ENCODE peak calls at places on chromosomes 1 and 21, in five cellular contexts. One of them, this sample, is unnamed.

GRCh38 chr1:209884249-209884648 is 53.8 kb upstream of the SYT14 start:
- DNase-seq in MV-4-11: peak
- DNase-seq in NCI-H1105 treated with DMSO at 0.1 percent for 48 hours: no peak
- DNase-seq in tibial nerve: no peak
- DNase-seq in stimulated activated CD4-positive, alpha-beta T cell treated with anti-CD3 and anti-CD28 coated beads, Interleukin-1b, Interleukin-23, amount 100 ng/mL, for 48 hours: no peak
- DNase-seq in this sample: no peak

GRCh38 chr1:235199441-235199840 is 38.4 kb upstream of the RBM34 start:
- DNase-seq in NCI-H1105 treated with DMSO at 0.1 percent for 48 hours: no peak
- DNase-seq in stimulated activated CD4-positive, alpha-beta T cell treated with anti-CD3 and anti-CD28 coated beads, Interleukin-1b, Interleukin-23, amount 100 ng/mL, for 48 hours: no peak
- DNase-seq in MV-4-11: peak
- DNase-seq in tibial nerve: no peak
- DNase-seq in this sample: no peak

GRCh38 chr1:33429846-33430750 is 797 bp downstream of the PHC2 start:
- DNase-seq in tibial nerve: no peak
- DNase-seq in MV-4-11: no peak
- DNase-seq in NCI-H1105 treated with DMSO at 0.1 percent for 48 hours: peak
- DNase-seq in stimulated activated CD4-positive, alpha-beta T cell treated with anti-CD3 and anti-CD28 coated beads, Interleukin-1b, Interleukin-23, amount 100 ng/mL, for 48 hours: no peak
- DNase-seq in this sample: no peak

GRCh38 chr1:48016526-48016925 is 19.3 kb upstream of the TRABD2B start:
- DNase-seq in MV-4-11: no peak
- DNase-seq in tibial nerve: no peak
- DNase-seq in NCI-H1105 treated with DMSO at 0.1 percent for 48 hours: no peak
- DNase-seq in stimulated activated CD4-positive, alpha-beta T cell treated with anti-CD3 and anti-CD28 coated beads, Interleukin-1b, Interleukin-23, amount 100 ng/mL, for 48 hours: no peak
- DNase-seq in this sample: no peak

GRCh38 chr1:112172294-112172882 is 182.9 kb upstream of the KCND3 start:
- DNase-seq in MV-4-11: peak
- DNase-seq in stimulated activated CD4-positive, alpha-beta T cell treated with anti-CD3 and anti-CD28 coated beads, Interleukin-1b, Interleukin-23, amount 100 ng/mL, for 48 hours: no peak
- DNase-seq in tibial nerve: peak
- DNase-seq in NCI-H1105 treated with DMSO at 0.1 percent for 48 hours: no peak
- DNase-seq in this sample: no peak

GRCh38 chr1:35603941-35604340 is 30.8 kb downstream of the TFAP2E start:
- DNase-seq in NCI-H1105 treated with DMSO at 0.1 percent for 48 hours: no peak
- DNase-seq in stimulated activated CD4-positive, alpha-beta T cell treated with anti-CD3 and anti-CD28 coated beads, Interleukin-1b, Interleukin-23, amount 100 ng/mL, for 48 hours: no peak
- DNase-seq in tibial nerve: no peak
- DNase-seq in MV-4-11: no peak
- DNase-seq in this sample: no peak

GRCh38 chr1:240099748-240100147 is 8.1 kb downstream of the FMN2 start:
- DNase-seq in NCI-H1105 treated with DMSO at 0.1 percent for 48 hours: no peak
- DNase-seq in MV-4-11: no peak
- DNase-seq in tibial nerve: no peak
- DNase-seq in stimulated activated CD4-positive, alpha-beta T cell treated with anti-CD3 and anti-CD28 coated beads, Interleukin-1b, Interleukin-23, amount 100 ng/mL, for 48 hours: no peak
- DNase-seq in this sample: no peak

GRCh38 chr1:187114788-187115187 is 286.0 kb downstream of the PLA2G4A start:
- DNase-seq in tibial nerve: no peak
- DNase-seq in MV-4-11: no peak
- DNase-seq in stimulated activated CD4-positive, alpha-beta T cell treated with anti-CD3 and anti-CD28 coated beads, Interleukin-1b, Interleukin-23, amount 100 ng/mL, for 48 hours: no peak
- DNase-seq in NCI-H1105 treated with DMSO at 0.1 percent for 48 hours: no peak
- DNase-seq in this sample: no peak

GRCh38 chr1:91872560-91873081 is 13.3 kb downstream of the TGFBR3 start:
- DNase-seq in NCI-H1105 treated with DMSO at 0.1 percent for 48 hours: peak
- DNase-seq in MV-4-11: no peak
- DNase-seq in stimulated activated CD4-positive, alpha-beta T cell treated with anti-CD3 and anti-CD28 coated beads, Interleukin-1b, Interleukin-23, amount 100 ng/mL, for 48 hours: peak
- DNase-seq in tibial nerve: no peak
- DNase-seq in this sample: no peak

GRCh38 chr1:6423321-6423999 is 1.1 kb upstream of the ESPN start:
- DNase-seq in stimulated activated CD4-positive, alpha-beta T cell treated with anti-CD3 and anti-CD28 coated beads, Interleukin-1b, Interleukin-23, amount 100 ng/mL, for 48 hours: peak
- DNase-seq in tibial nerve: no peak
- DNase-seq in MV-4-11: no peak
- DNase-seq in NCI-H1105 treated with DMSO at 0.1 percent for 48 hours: peak
- DNase-seq in this sample: peak

GRCh38 chr1:36752891-36753361 is 270.2 kb upstream of the CSF3R start:
- DNase-seq in MV-4-11: no peak
- DNase-seq in tibial nerve: no peak
- DNase-seq in NCI-H1105 treated with DMSO at 0.1 percent for 48 hours: no peak
- DNase-seq in stimulated activated CD4-positive, alpha-beta T cell treated with anti-CD3 and anti-CD28 coated beads, Interleukin-1b, Interleukin-23, amount 100 ng/mL, for 48 hours: no peak
- DNase-seq in this sample: no peak

GRCh38 chr1:19737413-19737812 is 62.3 kb downstream of the TMCO4 start:
- DNase-seq in NCI-H1105 treated with DMSO at 0.1 percent for 48 hours: no peak
- DNase-seq in stimulated activated CD4-positive, alpha-beta T cell treated with anti-CD3 and anti-CD28 coated beads, Interleukin-1b, Interleukin-23, amount 100 ng/mL, for 48 hours: no peak
- DNase-seq in MV-4-11: no peak
- DNase-seq in tibial nerve: no peak
- DNase-seq in this sample: no peak

GRCh38 chr1:231534703-231535159 is 6.3 kb downstream of the TSNAX start:
- DNase-seq in tibial nerve: no peak
- DNase-seq in stimulated activated CD4-positive, alpha-beta T cell treated with anti-CD3 and anti-CD28 coated beads, Interleukin-1b, Interleukin-23, amount 100 ng/mL, for 48 hours: no peak
- DNase-seq in MV-4-11: no peak
- DNase-seq in NCI-H1105 treated with DMSO at 0.1 percent for 48 hours: no peak
- DNase-seq in this sample: no peak

GRCh38 chr1:116409751-116410182 is 36.7 kb downstream of the ATP1A1 start:
- DNase-seq in stimulated activated CD4-positive, alpha-beta T cell treated with anti-CD3 and anti-CD28 coated beads, Interleukin-1b, Interleukin-23, amount 100 ng/mL, for 48 hours: no peak
- DNase-seq in MV-4-11: no peak
- DNase-seq in NCI-H1105 treated with DMSO at 0.1 percent for 48 hours: no peak
- DNase-seq in tibial nerve: no peak
- DNase-seq in this sample: no peak

GRCh38 chr1:19165501-19165900 is 44.6 kb downstream of the UBR4 start:
- DNase-seq in tibial nerve: no peak
- DNase-seq in stimulated activated CD4-positive, alpha-beta T cell treated with anti-CD3 and anti-CD28 coated beads, Interleukin-1b, Interleukin-23, amount 100 ng/mL, for 48 hours: no peak
- DNase-seq in MV-4-11: no peak
- DNase-seq in NCI-H1105 treated with DMSO at 0.1 percent for 48 hours: peak
- DNase-seq in this sample: no peak

GRCh38 chr1:73947009-73947408 is 251.0 kb downstream of the LRRIQ3 start:
- DNase-seq in MV-4-11: no peak
- DNase-seq in NCI-H1105 treated with DMSO at 0.1 percent for 48 hours: no peak
- DNase-seq in tibial nerve: no peak
- DNase-seq in stimulated activated CD4-positive, alpha-beta T cell treated with anti-CD3 and anti-CD28 coated beads, Interleukin-1b, Interleukin-23, amount 100 ng/mL, for 48 hours: no peak
- DNase-seq in this sample: no peak

GRCh38 chr1:19384113-19384512 is 72.0 kb downstream of the SLC66A1 start:
- DNase-seq in tibial nerve: no peak
- DNase-seq in stimulated activated CD4-positive, alpha-beta T cell treated with anti-CD3 and anti-CD28 coated beads, Interleukin-1b, Interleukin-23, amount 100 ng/mL, for 48 hours: no peak
- DNase-seq in MV-4-11: no peak
- DNase-seq in NCI-H1105 treated with DMSO at 0.1 percent for 48 hours: peak
- DNase-seq in this sample: no peak

GRCh38 chr1:43302721-43303476 is 2.1 kb downstream of the TIE1 start:
- DNase-seq in MV-4-11: no peak
- DNase-seq in stimulated activated CD4-positive, alpha-beta T cell treated with anti-CD3 and anti-CD28 coated beads, Interleukin-1b, Interleukin-23, amount 100 ng/mL, for 48 hours: no peak
- DNase-seq in NCI-H1105 treated with DMSO at 0.1 percent for 48 hours: no peak
- DNase-seq in tibial nerve: no peak
- DNase-seq in this sample: no peak

GRCh38 chr21:28885853-28886177 is 106.9 kb downstream of the LTN1 start:
- DNase-seq in NCI-H1105 treated with DMSO at 0.1 percent for 48 hours: no peak
- DNase-seq in tibial nerve: no peak
- DNase-seq in stimulated activated CD4-positive, alpha-beta T cell treated with anti-CD3 and anti-CD28 coated beads, Interleukin-1b, Interleukin-23, amount 100 ng/mL, for 48 hours: no peak
- DNase-seq in MV-4-11: no peak
- DNase-seq in this sample: no peak

GRCh38 chr21:42594616-42595280 is 58.7 kb upstream of the PDE9A start:
- DNase-seq in stimulated activated CD4-positive, alpha-beta T cell treated with anti-CD3 and anti-CD28 coated beads, Interleukin-1b, Interleukin-23, amount 100 ng/mL, for 48 hours: no peak
- DNase-seq in MV-4-11: peak
- DNase-seq in NCI-H1105 treated with DMSO at 0.1 percent for 48 hours: no peak
- DNase-seq in tibial nerve: no peak
- DNase-seq in this sample: no peak

GRCh38 chr1:171817511-171818265 is 23.6 kb upstream of the DNM3 start:
- DNase-seq in stimulated activated CD4-positive, alpha-beta T cell treated with anti-CD3 and anti-CD28 coated beads, Interleukin-1b, Interleukin-23, amount 100 ng/mL, for 48 hours: peak
- DNase-seq in NCI-H1105 treated with DMSO at 0.1 percent for 48 hours: no peak
- DNase-seq in MV-4-11: peak
- DNase-seq in tibial nerve: no peak
- DNase-seq in this sample: no peak

GRCh38 chr1:67058242-67058641 is 4.3 kb upstream of the SLC35D1 start:
- DNase-seq in MV-4-11: no peak
- DNase-seq in stimulated activated CD4-positive, alpha-beta T cell treated with anti-CD3 and anti-CD28 coated beads, Interleukin-1b, Interleukin-23, amount 100 ng/mL, for 48 hours: no peak
- DNase-seq in tibial nerve: no peak
- DNase-seq in NCI-H1105 treated with DMSO at 0.1 percent for 48 hours: no peak
- DNase-seq in this sample: peak

GRCh38 chr1:46369542-46370213 is 24.4 kb upstream of the FAAH start:
- DNase-seq in NCI-H1105 treated with DMSO at 0.1 percent for 48 hours: no peak
- DNase-seq in MV-4-11: peak
- DNase-seq in tibial nerve: no peak
- DNase-seq in stimulated activated CD4-positive, alpha-beta T cell treated with anti-CD3 and anti-CD28 coated beads, Interleukin-1b, Interleukin-23, amount 100 ng/mL, for 48 hours: no peak
- DNase-seq in this sample: no peak

GRCh38 chr1:232765536-232765935 is 39.7 kb upstream of the MAP10 start:
- DNase-seq in NCI-H1105 treated with DMSO at 0.1 percent for 48 hours: no peak
- DNase-seq in MV-4-11: peak
- DNase-seq in stimulated activated CD4-positive, alpha-beta T cell treated with anti-CD3 and anti-CD28 coated beads, Interleukin-1b, Interleukin-23, amount 100 ng/mL, for 48 hours: no peak
- DNase-seq in tibial nerve: no peak
- DNase-seq in this sample: no peak

GRCh38 chr1:42259059-42259738 is 75.8 kb downstream of the FOXJ3 start:
- DNase-seq in tibial nerve: no peak
- DNase-seq in MV-4-11: peak
- DNase-seq in NCI-H1105 treated with DMSO at 0.1 percent for 48 hours: no peak
- DNase-seq in stimulated activated CD4-positive, alpha-beta T cell treated with anti-CD3 and anti-CD28 coated beads, Interleukin-1b, Interleukin-23, amount 100 ng/mL, for 48 hours: no peak
- DNase-seq in this sample: no peak

GRCh38 chr1:206856674-206857464 is 8.6 kb upstream of the IL20 start:
- DNase-seq in stimulated activated CD4-positive, alpha-beta T cell treated with anti-CD3 and anti-CD28 coated beads, Interleukin-1b, Interleukin-23, amount 100 ng/mL, for 48 hours: peak
- DNase-seq in tibial nerve: no peak
- DNase-seq in NCI-H1105 treated with DMSO at 0.1 percent for 48 hours: no peak
- DNase-seq in MV-4-11: no peak
- DNase-seq in this sample: no peak

This sample was measured in NCI-H748 treated with DMSO at 0.1 percent for 48 hours.